ENCODE peak calls at places on chromosomes 16 and 17, in four cellular contexts. Y is OCI-LY7, E is HFFc6, L is activated B cell treated with CpG ODN at 0.5 μM for 24 hours. C is an unnamed sample.

GRCh38 chr16:86210403-86211193 is 299.7 kb upstream of the FOXF1 start:
- DNase-seq in E (no peak), L (no peak), Y (no peak), C (no peak)

GRCh38 chr16:57252148-57252721 is 7.2 kb downstream of the ARL2BP start:
- DNase-seq in Y (peak; percentile 75), L (no peak), E (no peak), C (no peak)

GRCh38 chr17:15106540-15106939 is 158.6 kb downstream of the PMP22 start:
- DNase-seq in L (no peak), E (peak; percentile 19), Y (no peak), C (no peak)

GRCh38 chr17:41651625-41652460 is 27.5 kb upstream of the KRT17 start:
- DNase-seq in L (no peak), E (no peak), Y (no peak), C (no peak)

GRCh38 chr17:80817861-80818260 is 173.8 kb upstream of the CHMP6 start:
- DNase-seq in L (no peak), E (peak; percentile 47), Y (no peak), C (no peak)

GRCh38 chr17:77373298-77374169 is 232.8 kb downstream of the SEC14L1 start:
- DNase-seq in E (peak; percentile 44), L (peak; percentile 31), Y (peak; percentile 31), C (no peak)

GRCh38 chr17:16214190-16215001 is 938 bp downstream of the NCOR1 start:
- DNase-seq in Y (no peak), L (no peak), E (no peak), C (no peak)

GRCh38 chr16:2779978-2780898 is 3.2 kb upstream of the ELOB start:
- DNase-seq in E (no peak), L (no peak), Y (no peak), C (no peak)

GRCh38 chr17:77144227-77144626 is 3.5 kb downstream of the SEC14L1 start:
- DNase-seq in Y (peak; percentile 92), E (no peak), L (no peak), C (no peak)

GRCh38 chr17:78176548-78177025 is 8.2 kb downstream of the SYNGR2 start:
- DNase-seq in Y (peak; percentile 85), E (peak; percentile 22), L (peak; percentile 76), C (peak; percentile 54)

GRCh38 chr17:64661981-64662773 is at the start of gene SMURF2:
- DNase-seq in E (peak; percentile 70), Y (peak; percentile 88), L (peak; percentile 83), C (peak; percentile 73)

GRCh38 chr17:43360376-43360738 is 38.4 kb upstream of the ARL4D start:
- DNase-seq in E (peak; percentile 97), Y (peak; percentile 68), L (no peak), C (no peak)

GRCh38 chr16:49011807-49012345 is 269.8 kb downstream of the CBLN1 start:
- DNase-seq in Y (no peak), E (no peak), L (no peak), C (no peak)

GRCh38 chr16:68447721-68448359 is 468 bp downstream of the SMPD3 start:
- DNase-seq in E (no peak), Y (no peak), L (no peak), C (no peak)

GRCh38 chr17:31559647-31560501 is 168.4 kb downstream of the RAB11FIP4 start:
- DNase-seq in Y (no peak), L (no peak), E (no peak), C (peak; percentile 48)

GRCh38 chr16:68356249-68356918 is 45.6 kb downstream of the PRMT7 start:
- DNase-seq in L (no peak), Y (peak; percentile 24), E (no peak), C (no peak)

GRCh38 chr17:44774271-44775135 is 15.7 kb downstream of the ADAM11 start:
- DNase-seq in L (peak; percentile 88), Y (peak; percentile 89), E (peak; percentile 67), C (peak; percentile 85)

GRCh38 chr17:76737676-76738467 is at the start of gene MFSD11:
- DNase-seq in L (peak; percentile 94), Y (peak; percentile 96), E (peak; percentile 92), C (peak; percentile 85)

GRCh38 chr16:89325861-89326471 is 108.5 kb downstream of the ZNF778 start:
- DNase-seq in L (no peak), Y (peak; percentile 44), E (peak; percentile 86), C (no peak)

GRCh38 chr17:31249742-31250141 is 47.3 kb downstream of the OMG start:
- DNase-seq in L (no peak), Y (no peak), E (no peak), C (no peak)

GRCh38 chr17:1107777-1108559 is 71.8 kb downstream of the ABR start:
- DNase-seq in Y (no peak), L (no peak), E (peak; percentile 43), C (no peak)

GRCh38 chr16:78352184-78352583 is 252.7 kb downstream of the WWOX start:
- DNase-seq in E (no peak), Y (no peak), L (no peak), C (no peak)

GRCh38 chr16:4016648-4017047 is 99.6 kb downstream of the ADCY9 start:
- DNase-seq in L (no peak), Y (no peak), E (no peak), C (no peak)

GRCh38 chr17:5595831-5596230 is 11.5 kb upstream of the NLRP1 start:
- DNase-seq in L (no peak), E (no peak), Y (no peak), C (no peak)

GRCh38 chr17:17140590-17140980 is 65.5 kb downstream of the PLD6 start:
- DNase-seq in E (peak; percentile 86), Y (no peak), L (no peak), C (no peak)

GRCh38 chr16:87697792-87698191 is 68.0 kb downstream of the KLHDC4 start:
- DNase-seq in Y (no peak), L (no peak), E (no peak), C (no peak)

GRCh38 chr17:7992516-7992915 is 9.9 kb upstream of the GUCY2D start:
- DNase-seq in Y (no peak), L (no peak), E (peak; percentile 66), C (no peak)

GRCh38 chr17:28047806-28048205 is 5.3 kb downstream of the NLK start:
- DNase-seq in Y (peak; percentile 35), E (no peak), L (no peak), C (no peak)

GRCh38 chr16:71811261-71811803 is 2.7 kb upstream of the AP1G1 start:
- DNase-seq in L (no peak), Y (no peak), E (no peak), C (no peak)

GRCh38 chr16:85206472-85207356 is 94.4 kb upstream of the CIBAR2 start:
- DNase-seq in Y (no peak), E (no peak), L (no peak), C (peak; percentile 67)

GRCh38 chr16:50196736-50197135 is 43.6 kb downstream of the TENT4B start:
- DNase-seq in L (no peak), E (no peak), Y (peak; percentile 32), C (no peak)

GRCh38 chr16:28063611-28064061 is at the start of gene GSG1L:
- DNase-seq in L (no peak), Y (no peak), E (no peak), C (no peak)
- TF ChIP-seq CTCF in L (no peak), Y (no peak), E (no peak), C (no peak)

GRCh38 chr16:12256880-12257279 is 280.3 kb downstream of the SNX29 start:
- DNase-seq in E (no peak), Y (no peak), L (no peak), C (no peak)

GRCh38 chr16:12259258-12259657 is 282.7 kb downstream of the SNX29 start:
- DNase-seq in Y (no peak), E (no peak), L (no peak), C (no peak)

GRCh38 chr16:12258806-12259205 is 282.3 kb downstream of the SNX29 start:
- DNase-seq in E (no peak), Y (no peak), L (no peak), C (no peak)

GRCh38 chr16:12255919-12256665 is 279.6 kb downstream of the SNX29 start:
- DNase-seq in E (no peak), L (no peak), Y (peak; percentile 93), C (no peak)

DNA sequence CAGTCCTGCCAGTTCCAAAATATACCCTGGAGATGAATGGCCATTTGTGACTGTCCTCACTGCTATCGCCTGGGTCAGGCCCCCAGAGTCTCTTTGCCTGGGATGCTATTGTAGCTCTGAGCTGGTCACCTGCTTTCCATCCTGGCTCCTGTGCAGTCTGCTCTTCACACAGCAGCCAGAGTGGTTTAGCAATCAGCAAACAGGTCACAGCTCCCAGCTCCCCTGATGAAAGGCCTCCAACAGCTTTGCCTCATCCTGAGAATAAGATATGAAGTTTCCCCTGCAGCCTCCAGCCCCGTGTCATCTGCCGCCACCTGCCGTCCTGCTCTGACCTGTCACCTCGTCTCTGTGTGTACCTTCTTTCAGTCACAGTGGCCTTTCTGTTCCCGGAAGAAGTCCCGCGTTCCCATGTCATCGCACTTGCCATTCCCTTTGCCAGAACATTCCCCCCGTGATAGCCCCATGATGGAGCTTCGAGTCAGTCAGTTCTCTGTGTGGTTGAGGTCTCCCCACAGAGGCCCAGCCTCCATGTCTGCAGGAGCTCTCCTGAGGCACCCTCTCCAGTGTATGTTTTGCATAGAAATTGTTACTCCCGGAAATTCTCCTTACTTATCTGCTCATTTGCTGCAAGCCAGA is 281.5 kb downstream of the SNX29 start:
- DNase-seq in Y (peak; percentile 85), E (no peak), L (no peak), C (no peak)
- TF ChIP-seq CTCF in Y (peak; percentile 88), E (no peak), L (no peak), C (no peak)

GRCh38 chr17:6894206-6894528 is 62.6 kb upstream of the TEKT1 start:
- DNase-seq in E (no peak), L (no peak), Y (peak; percentile 4), C (no peak)
- TF ChIP-seq CTCF in E (peak; percentile 66), L (no peak), Y (peak; percentile 71), C (no peak)

GRCh38 chr17:52388941-52389340 is 230.4 kb upstream of the CA10 start:
- DNase-seq in E (no peak), Y (no peak), L (no peak), C (no peak)

GRCh38 chr17:52384695-52385094 is 226.2 kb upstream of the CA10 start:
- DNase-seq in L (no peak), E (no peak), Y (no peak), C (no peak)

GRCh38 chr17:52378860-52379259 is 220.3 kb upstream of the CA10 start:
- DNase-seq in L (no peak), E (no peak), Y (no peak), C (no peak)

DNA sequence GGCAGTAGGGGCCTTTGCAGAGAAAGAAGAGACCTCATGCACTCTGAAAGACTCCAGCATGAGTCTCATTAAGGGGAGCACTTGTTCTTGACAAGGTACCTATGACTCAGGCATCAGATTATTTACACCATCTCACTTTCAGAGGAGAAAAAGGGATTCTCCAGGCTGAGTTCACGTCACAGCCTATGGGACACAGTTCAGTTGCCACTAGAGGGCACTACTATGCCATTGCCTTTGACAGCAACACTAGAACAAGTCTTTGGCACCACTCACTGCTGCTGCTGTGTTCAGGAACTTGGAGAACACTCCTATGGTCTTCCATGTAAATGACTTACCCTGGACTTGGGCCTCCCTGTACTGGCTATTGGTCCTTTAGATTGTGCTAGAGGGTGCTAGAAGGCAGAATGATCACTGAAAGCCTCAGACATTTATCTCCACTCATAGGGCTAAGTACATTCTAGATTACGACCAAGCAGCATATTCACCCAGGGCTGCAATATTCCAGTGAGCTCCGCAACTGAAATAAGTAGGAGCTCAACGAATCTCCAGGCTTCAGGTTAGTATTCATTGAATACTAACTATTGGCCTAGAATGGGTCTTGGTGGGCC is 225.1 kb upstream of the CA10 start:
- DNase-seq in L (no peak), Y (peak; percentile 52), E (no peak), C (peak; percentile 51)
- TF ChIP-seq CTCF in L (no peak), Y (peak; percentile 84), E (peak; percentile 60), C (peak; percentile 33)

GRCh38 chr17:40109471-40109824 is 9.1 kb upstream of the NR1D1 start:
- DNase-seq in L (no peak), E (no peak), Y (no peak), C (no peak)
- TF ChIP-seq CTCF in L (no peak), E (peak; percentile 51), Y (peak; percentile 31), C (no peak)